ENCODE peak calls at places on chromosomes 4 and X, in four cellular contexts. One of them, this sample, is unnamed. For H3K9me1, the result is how much of the 10 kb centered on the place peaks cover.

GRCh38 chrX:138710311-138710791 is 1.2 kb downstream of the FGF13 start:
- DNase-seq in K562: no peak
- DNase-seq in endothelial cell of umbilical vein: no peak
- DNase-seq in IMR-90: no peak
- DNase-seq in this sample: no peak

GRCh38 chr4:132827522-132827921 is 321.6 kb upstream of the PCDH10 start:
- DNase-seq in K562: no peak
- DNase-seq in endothelial cell of umbilical vein: no peak
- DNase-seq in IMR-90: no peak
- DNase-seq in this sample: no peak

GRCh38 chrX:125826774-125827451 is 339.2 kb downstream of the DCAF12L2 start:
- DNase-seq in K562: no peak
- DNase-seq in endothelial cell of umbilical vein: no peak
- DNase-seq in IMR-90: no peak
- DNase-seq in this sample: no peak

GRCh38 chr4:83490876-83491450 is 6.1 kb upstream of the ABRAXAS1 start:
- DNase-seq in K562: peak
- DNase-seq in endothelial cell of umbilical vein: peak
- DNase-seq in IMR-90: peak
- DNase-seq in this sample: no peak

GRCh38 chr4:105963461-105964400 is 68.5 kb downstream of the NPNT start:
- DNase-seq in K562: peak
- DNase-seq in endothelial cell of umbilical vein: no peak
- DNase-seq in IMR-90: no peak
- DNase-seq in this sample: peak

GRCh38 chrX:154714925-154715324 is 36.0 kb downstream of the GAB3 start:
- DNase-seq in K562: peak
- DNase-seq in endothelial cell of umbilical vein: peak
- DNase-seq in IMR-90: peak
- DNase-seq in this sample: no peak

GRCh38 chr4:183284965-183285364 is 35.1 kb downstream of the CLDN22 start:
- DNase-seq in K562: no peak
- DNase-seq in endothelial cell of umbilical vein: no peak
- DNase-seq in IMR-90: peak
- DNase-seq in this sample: no peak

GRCh38 chr4:150098214-150098613 is 20.0 kb downstream of the DCLK2 start:
- DNase-seq in K562: no peak
- DNase-seq in endothelial cell of umbilical vein: peak
- DNase-seq in IMR-90: peak
- DNase-seq in this sample: no peak

GRCh38 chr4:170687751-170688150 is 598.0 kb upstream of the AADAT start:
- DNase-seq in K562: no peak
- DNase-seq in endothelial cell of umbilical vein: no peak
- DNase-seq in IMR-90: no peak
- DNase-seq in this sample: no peak

GRCh38 chr4:94000559-94000958 is 172.0 kb downstream of the ATOH1 start:
- DNase-seq in K562: no peak
- DNase-seq in endothelial cell of umbilical vein: no peak
- DNase-seq in IMR-90: no peak
- DNase-seq in this sample: no peak

GRCh38 chr4:87204559-87204958 is 15.9 kb downstream of the KLHL8 start:
- DNase-seq in K562: no peak
- DNase-seq in endothelial cell of umbilical vein: no peak
- DNase-seq in IMR-90: no peak
- DNase-seq in this sample: no peak

GRCh38 chrX:40544343-40545250 is 36.2 kb upstream of the ATP6AP2 start:
- DNase-seq in K562: peak
- DNase-seq in endothelial cell of umbilical vein: peak
- DNase-seq in IMR-90: peak
- DNase-seq in this sample: no peak

GRCh38 chrX:85001344-85001743 is 2.3 kb upstream of the APOOL start:
- DNase-seq in K562: no peak
- DNase-seq in endothelial cell of umbilical vein: no peak
- DNase-seq in IMR-90: no peak
- DNase-seq in this sample: no peak

GRCh38 chr4:67933755-67934154 is 29.5 kb downstream of the TMPRSS11A start:
- DNase-seq in K562: no peak
- DNase-seq in endothelial cell of umbilical vein: peak
- DNase-seq in IMR-90: no peak
- DNase-seq in this sample: no peak

GRCh38 chr4:152189451-152190179 is 346.3 kb downstream of the FBXW7 start:
- DNase-seq in K562: no peak
- DNase-seq in endothelial cell of umbilical vein: no peak
- DNase-seq in IMR-90: no peak
- DNase-seq in this sample: no peak

GRCh38 chrX:119417842-119418241 is 18.7 kb downstream of the SLC25A43 start:
- DNase-seq in K562: peak
- DNase-seq in endothelial cell of umbilical vein: no peak
- DNase-seq in IMR-90: no peak
- DNase-seq in this sample: no peak

GRCh38 chr4:55218041-55218440 is 92.6 kb upstream of the KDR start:
- DNase-seq in K562: no peak
- DNase-seq in endothelial cell of umbilical vein: no peak
- DNase-seq in IMR-90: no peak
- DNase-seq in this sample: no peak

GRCh38 chrX:44432641-44433040 is 89.2 kb upstream of the EFHC2 start:
- DNase-seq in K562: no peak
- DNase-seq in endothelial cell of umbilical vein: peak
- DNase-seq in IMR-90: peak
- DNase-seq in this sample: no peak

GRCh38 chrX:151711787-151712186 is 4.0 kb upstream of the FATE1 start:
- DNase-seq in K562: no peak
- DNase-seq in endothelial cell of umbilical vein: peak
- DNase-seq in IMR-90: no peak
- DNase-seq in this sample: no peak

GRCh38 chr4:85522836-85523235 is 47.9 kb downstream of the ARHGAP24 start:
- DNase-seq in K562: no peak
- DNase-seq in endothelial cell of umbilical vein: no peak
- DNase-seq in IMR-90: no peak
- DNase-seq in this sample: no peak

GRCh38 chrX:134530845-134531244 is 70.9 kb downstream of the HPRT1 start:
- DNase-seq in K562: no peak
- DNase-seq in endothelial cell of umbilical vein: no peak
- DNase-seq in IMR-90: no peak
- DNase-seq in this sample: no peak
- H3K9me1 ChIP-seq in K562: under half
- H3K9me1 ChIP-seq in endothelial cell of umbilical vein: under half
- H3K9me1 ChIP-seq in IMR-90: under half
- H3K9me1 ChIP-seq in this sample: under half

GRCh38 chrX:150446995-150447394 is 83.9 kb downstream of the MAMLD1 start:
- DNase-seq in K562: no peak
- DNase-seq in endothelial cell of umbilical vein: peak
- DNase-seq in IMR-90: peak
- DNase-seq in this sample: no peak

GRCh38 chrX:150451953-150452352 is 88.8 kb downstream of the MAMLD1 start:
- DNase-seq in K562: no peak
- DNase-seq in endothelial cell of umbilical vein: no peak
- DNase-seq in IMR-90: no peak
- DNase-seq in this sample: no peak

GRCh38 chrX:150454083-150454482 is 91.0 kb downstream of the MAMLD1 start:
- DNase-seq in K562: no peak
- DNase-seq in endothelial cell of umbilical vein: peak
- DNase-seq in IMR-90: no peak
- DNase-seq in this sample: no peak

GRCh38 chrX:150449313-150449712 is 86.2 kb downstream of the MAMLD1 start:
- DNase-seq in K562: peak
- DNase-seq in endothelial cell of umbilical vein: no peak
- DNase-seq in IMR-90: no peak
- DNase-seq in this sample: no peak

GRCh38 chrX:150450519-150451177 is 87.5 kb downstream of the MAMLD1 start:
- DNase-seq in K562: no peak
- DNase-seq in endothelial cell of umbilical vein: no peak
- DNase-seq in IMR-90: no peak
- DNase-seq in this sample: no peak
- H3K9me1 ChIP-seq in K562: under half
- H3K9me1 ChIP-seq in endothelial cell of umbilical vein: under half
- H3K9me1 ChIP-seq in IMR-90: under half
- H3K9me1 ChIP-seq in this sample: under half

GRCh38 chrX:11724122-11725017 is 33.7 kb upstream of the MSL3 start:
- DNase-seq in K562: peak
- DNase-seq in endothelial cell of umbilical vein: peak
- DNase-seq in IMR-90: peak
- DNase-seq in this sample: no peak

GRCh38 chrX:11725631-11726442 is 32.2 kb upstream of the MSL3 start:
- DNase-seq in K562: no peak
- DNase-seq in endothelial cell of umbilical vein: no peak
- DNase-seq in IMR-90: no peak
- DNase-seq in this sample: no peak

GRCh38 chrX:11733614-11734013 is 24.4 kb upstream of the MSL3 start:
- DNase-seq in K562: no peak
- DNase-seq in endothelial cell of umbilical vein: no peak
- DNase-seq in IMR-90: no peak
- DNase-seq in this sample: no peak

GRCh38 chrX:11728556-11728955 is 29.5 kb upstream of the MSL3 start:
- DNase-seq in K562: no peak
- DNase-seq in endothelial cell of umbilical vein: no peak
- DNase-seq in IMR-90: no peak
- DNase-seq in this sample: no peak
- H3K9me1 ChIP-seq in K562: under half
- H3K9me1 ChIP-seq in endothelial cell of umbilical vein: under half
- H3K9me1 ChIP-seq in IMR-90: under half
- H3K9me1 ChIP-seq in this sample: under half

DNA sequence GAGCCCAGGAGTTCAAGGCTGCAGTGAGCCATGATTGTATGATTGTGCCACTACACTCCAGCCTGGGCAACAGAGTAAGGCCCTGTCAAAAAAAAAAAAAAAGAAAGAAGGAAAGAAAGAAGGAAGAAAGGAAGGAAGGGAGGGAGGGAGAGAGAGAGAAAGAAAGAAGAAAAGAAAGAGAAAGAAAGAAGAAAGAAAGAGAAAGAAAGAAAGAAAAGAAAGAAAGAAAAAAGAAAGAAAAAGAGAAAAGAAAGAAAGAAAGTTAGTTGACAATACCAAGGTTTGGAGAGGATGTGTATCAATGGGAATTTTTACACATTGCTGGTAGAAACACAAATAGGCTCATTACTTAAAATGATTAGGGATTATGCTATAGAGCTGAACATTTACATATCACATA is 19.8 kb downstream of the RADX start:
- DNase-seq in K562: no peak
- DNase-seq in endothelial cell of umbilical vein: no peak
- DNase-seq in IMR-90: no peak
- DNase-seq in this sample: no peak
- H3K9me1 ChIP-seq in K562: under half
- H3K9me1 ChIP-seq in endothelial cell of umbilical vein: under half
- H3K9me1 ChIP-seq in IMR-90: under half
- H3K9me1 ChIP-seq in this sample: under half

GRCh38 chr4:6371271-6371670 is 101.1 kb downstream of the PPP2R2C start:
- DNase-seq in K562: no peak
- DNase-seq in endothelial cell of umbilical vein: no peak
- DNase-seq in IMR-90: no peak
- DNase-seq in this sample: no peak
- H3K9me1 ChIP-seq in K562: under half
- H3K9me1 ChIP-seq in endothelial cell of umbilical vein: under half
- H3K9me1 ChIP-seq in IMR-90: under half
- H3K9me1 ChIP-seq in this sample: under half

GRCh38 chrX:19577181-19577810 is 62.0 kb upstream of the MAP3K15 start:
- DNase-seq in K562: no peak
- DNase-seq in endothelial cell of umbilical vein: no peak
- DNase-seq in IMR-90: no peak
- DNase-seq in this sample: no peak

GRCh38 chrX:19579485-19579884 is 64.2 kb upstream of the MAP3K15 start:
- DNase-seq in K562: no peak
- DNase-seq in endothelial cell of umbilical vein: peak
- DNase-seq in IMR-90: peak
- DNase-seq in this sample: no peak

GRCh38 chrX:19581786-19582185 is 66.5 kb upstream of the MAP3K15 start:
- DNase-seq in K562: no peak
- DNase-seq in endothelial cell of umbilical vein: no peak
- DNase-seq in IMR-90: no peak
- DNase-seq in this sample: no peak

GRCh38 chrX:19576742-19577141 is 61.4 kb upstream of the MAP3K15 start:
- DNase-seq in K562: no peak
- DNase-seq in endothelial cell of umbilical vein: no peak
- DNase-seq in IMR-90: no peak
- DNase-seq in this sample: no peak

GRCh38 chrX:19578956-19579355 is 63.6 kb upstream of the MAP3K15 start:
- DNase-seq in K562: no peak
- DNase-seq in endothelial cell of umbilical vein: no peak
- DNase-seq in IMR-90: no peak
- DNase-seq in this sample: no peak
- H3K9me1 ChIP-seq in K562: under half
- H3K9me1 ChIP-seq in endothelial cell of umbilical vein: under half
- H3K9me1 ChIP-seq in IMR-90: under half
- H3K9me1 ChIP-seq in this sample: under half

GRCh38 chr4:70634482-70634881 is 5.9 kb downstream of the ENAM start:
- DNase-seq in K562: no peak
- DNase-seq in endothelial cell of umbilical vein: no peak
- DNase-seq in IMR-90: no peak
- DNase-seq in this sample: no peak
- H3K9me1 ChIP-seq in K562: under half
- H3K9me1 ChIP-seq in endothelial cell of umbilical vein: under half
- H3K9me1 ChIP-seq in IMR-90: under half
- H3K9me1 ChIP-seq in this sample: under half

This sample was measured in keratinocyte.